ENCODE peak calls at places on chromosomes 13 and 19, in seven cellular contexts. One of them, this sample, is unnamed.

GRCh38 chr13:40982772-40983171 is 36.3 kb downstream of the ELF1 start:
- DNase-seq in neural progenitor cell: no peak
- DNase-seq in left ventricle myocardium inferior: no peak
- DNase-seq in esophagus muscularis mucosa: no peak
- DNase-seq in astrocyte: peak
- DNase-seq in GM12865: peak
- DNase-seq in fibroblast of lung: peak
- DNase-seq in this sample: peak

GRCh38 chr19:10193666-10194499 is 870 bp downstream of the DNMT1 start:
- DNase-seq in GM12865: peak
- DNase-seq in astrocyte: peak
- DNase-seq in fibroblast of lung: peak
- DNase-seq in esophagus muscularis mucosa: no peak
- DNase-seq in left ventricle myocardium inferior: no peak
- DNase-seq in neural progenitor cell: no peak
- DNase-seq in this sample: peak

GRCh38 chr13:100454876-100455275 is 133.7 kb downstream of the GGACT start:
- DNase-seq in esophagus muscularis mucosa: no peak
- DNase-seq in astrocyte: peak
- DNase-seq in left ventricle myocardium inferior: no peak
- DNase-seq in GM12865: no peak
- DNase-seq in neural progenitor cell: no peak
- DNase-seq in fibroblast of lung: peak
- DNase-seq in this sample: no peak

GRCh38 chr19:1905071-1905862 is at the start of the genes ADAT3 and SCAMP4:
- DNase-seq in fibroblast of lung: peak
- DNase-seq in left ventricle myocardium inferior: peak
- DNase-seq in astrocyte: peak
- DNase-seq in esophagus muscularis mucosa: peak
- DNase-seq in neural progenitor cell: peak
- DNase-seq in GM12865: peak
- DNase-seq in this sample: peak

GRCh38 chr13:102901615-102902305 is 55.9 kb downstream of the ERCC5 start:
- DNase-seq in left ventricle myocardium inferior: no peak
- DNase-seq in neural progenitor cell: no peak
- DNase-seq in fibroblast of lung: peak
- DNase-seq in esophagus muscularis mucosa: no peak
- DNase-seq in GM12865: no peak
- DNase-seq in astrocyte: peak
- DNase-seq in this sample: no peak

GRCh38 chr13:93505104-93505952 is 278.7 kb downstream of the GPC6 start:
- DNase-seq in neural progenitor cell: no peak
- DNase-seq in astrocyte: peak
- DNase-seq in esophagus muscularis mucosa: no peak
- DNase-seq in fibroblast of lung: peak
- DNase-seq in GM12865: no peak
- DNase-seq in left ventricle myocardium inferior: no peak
- DNase-seq in this sample: no peak

GRCh38 chr19:45556835-45557234 is 27.8 kb downstream of the OPA3 start:
- DNase-seq in left ventricle myocardium inferior: no peak
- DNase-seq in GM12865: no peak
- DNase-seq in neural progenitor cell: no peak
- DNase-seq in astrocyte: no peak
- DNase-seq in esophagus muscularis mucosa: no peak
- DNase-seq in fibroblast of lung: no peak
- DNase-seq in this sample: no peak

GRCh38 chr13:35144496-35144895 is 202.4 kb downstream of the NBEA start:
- DNase-seq in GM12865: no peak
- DNase-seq in left ventricle myocardium inferior: no peak
- DNase-seq in astrocyte: peak
- DNase-seq in neural progenitor cell: no peak
- DNase-seq in fibroblast of lung: peak
- DNase-seq in esophagus muscularis mucosa: no peak
- DNase-seq in this sample: no peak

GRCh38 chr13:30346159-30346788 is 38.9 kb upstream of the KATNAL1 start:
- DNase-seq in neural progenitor cell: no peak
- DNase-seq in left ventricle myocardium inferior: no peak
- DNase-seq in astrocyte: no peak
- DNase-seq in esophagus muscularis mucosa: no peak
- DNase-seq in fibroblast of lung: no peak
- DNase-seq in GM12865: peak
- DNase-seq in this sample: peak

GRCh38 chr13:113917096-113917495 is 53.2 kb upstream of the GAS6 start:
- DNase-seq in GM12865: no peak
- DNase-seq in esophagus muscularis mucosa: peak
- DNase-seq in astrocyte: no peak
- DNase-seq in neural progenitor cell: no peak
- DNase-seq in fibroblast of lung: no peak
- DNase-seq in left ventricle myocardium inferior: no peak
- DNase-seq in this sample: no peak

GRCh38 chr13:48653074-48654054 is at the start of gene CYSLTR2:
- DNase-seq in esophagus muscularis mucosa: peak
- DNase-seq in astrocyte: peak
- DNase-seq in fibroblast of lung: peak
- DNase-seq in GM12865: peak
- DNase-seq in neural progenitor cell: peak
- DNase-seq in left ventricle myocardium inferior: no peak
- DNase-seq in this sample: no peak

GRCh38 chr19:47239152-47239551 is 8.2 kb upstream of the BBC3 start:
- DNase-seq in fibroblast of lung: peak
- DNase-seq in astrocyte: no peak
- DNase-seq in neural progenitor cell: no peak
- DNase-seq in GM12865: no peak
- DNase-seq in esophagus muscularis mucosa: no peak
- DNase-seq in left ventricle myocardium inferior: no peak
- DNase-seq in this sample: no peak

GRCh38 chr19:10416380-10417257 is 3.7 kb upstream of the PDE4A start:
- DNase-seq in astrocyte: peak
- DNase-seq in left ventricle myocardium inferior: peak
- DNase-seq in fibroblast of lung: peak
- DNase-seq in neural progenitor cell: peak
- DNase-seq in GM12865: peak
- DNase-seq in esophagus muscularis mucosa: no peak
- DNase-seq in this sample: peak

GRCh38 chr13:113554333-113554700 is 30.2 kb upstream of the TFDP1 start:
- DNase-seq in fibroblast of lung: no peak
- DNase-seq in GM12865: no peak
- DNase-seq in astrocyte: no peak
- DNase-seq in esophagus muscularis mucosa: peak
- DNase-seq in left ventricle myocardium inferior: no peak
- DNase-seq in neural progenitor cell: no peak
- DNase-seq in this sample: no peak

GRCh38 chr19:55114566-55115145 is 2.8 kb downstream of the PPP1R12C start:
- DNase-seq in left ventricle myocardium inferior: no peak
- DNase-seq in fibroblast of lung: no peak
- DNase-seq in esophagus muscularis mucosa: no peak
- DNase-seq in astrocyte: no peak
- DNase-seq in neural progenitor cell: no peak
- DNase-seq in GM12865: no peak
- DNase-seq in this sample: no peak

GRCh38 chr13:73776137-73776785 is 357.9 kb downstream of the KLF12 start:
- DNase-seq in left ventricle myocardium inferior: no peak
- DNase-seq in GM12865: no peak
- DNase-seq in neural progenitor cell: no peak
- DNase-seq in fibroblast of lung: no peak
- DNase-seq in esophagus muscularis mucosa: no peak
- DNase-seq in astrocyte: no peak
- DNase-seq in this sample: no peak

GRCh38 chr19:44748426-44749254 is at the start of gene BCL3:
- DNase-seq in esophagus muscularis mucosa: no peak
- DNase-seq in left ventricle myocardium inferior: peak
- DNase-seq in neural progenitor cell: peak
- DNase-seq in astrocyte: no peak
- DNase-seq in fibroblast of lung: no peak
- DNase-seq in GM12865: peak
- DNase-seq in this sample: peak

GRCh38 chr13:48594080-48594815 is 59.5 kb upstream of the CYSLTR2 start:
- DNase-seq in GM12865: peak
- DNase-seq in left ventricle myocardium inferior: no peak
- DNase-seq in fibroblast of lung: no peak
- DNase-seq in astrocyte: no peak
- DNase-seq in neural progenitor cell: peak
- DNase-seq in esophagus muscularis mucosa: peak
- DNase-seq in this sample: no peak

GRCh38 chr13:73676550-73677040 is 457.6 kb downstream of the KLF12 start:
- DNase-seq in fibroblast of lung: no peak
- DNase-seq in GM12865: no peak
- DNase-seq in neural progenitor cell: no peak
- DNase-seq in esophagus muscularis mucosa: no peak
- DNase-seq in astrocyte: no peak
- DNase-seq in left ventricle myocardium inferior: no peak
- DNase-seq in this sample: no peak

GRCh38 chr19:2387367-2388288 is 27.6 kb downstream of the TMPRSS9 start:
- DNase-seq in GM12865: no peak
- DNase-seq in fibroblast of lung: no peak
- DNase-seq in esophagus muscularis mucosa: no peak
- DNase-seq in left ventricle myocardium inferior: no peak
- DNase-seq in astrocyte: no peak
- DNase-seq in neural progenitor cell: no peak
- DNase-seq in this sample: no peak

GRCh38 chr13:28117689-28118377 is 17.5 kb upstream of the FLT3 start:
- DNase-seq in astrocyte: no peak
- DNase-seq in GM12865: no peak
- DNase-seq in neural progenitor cell: no peak
- DNase-seq in fibroblast of lung: no peak
- DNase-seq in left ventricle myocardium inferior: peak
- DNase-seq in esophagus muscularis mucosa: no peak
- DNase-seq in this sample: no peak
- TF ChIP-seq CTCF in astrocyte: no peak
- TF ChIP-seq CTCF in GM12865: no peak
- TF ChIP-seq CTCF in neural progenitor cell: no peak
- TF ChIP-seq CTCF in fibroblast of lung: no peak
- TF ChIP-seq CTCF in left ventricle myocardium inferior: no peak
- TF ChIP-seq CTCF in esophagus muscularis mucosa: no peak
- TF ChIP-seq CTCF in this sample: no peak

DNA sequence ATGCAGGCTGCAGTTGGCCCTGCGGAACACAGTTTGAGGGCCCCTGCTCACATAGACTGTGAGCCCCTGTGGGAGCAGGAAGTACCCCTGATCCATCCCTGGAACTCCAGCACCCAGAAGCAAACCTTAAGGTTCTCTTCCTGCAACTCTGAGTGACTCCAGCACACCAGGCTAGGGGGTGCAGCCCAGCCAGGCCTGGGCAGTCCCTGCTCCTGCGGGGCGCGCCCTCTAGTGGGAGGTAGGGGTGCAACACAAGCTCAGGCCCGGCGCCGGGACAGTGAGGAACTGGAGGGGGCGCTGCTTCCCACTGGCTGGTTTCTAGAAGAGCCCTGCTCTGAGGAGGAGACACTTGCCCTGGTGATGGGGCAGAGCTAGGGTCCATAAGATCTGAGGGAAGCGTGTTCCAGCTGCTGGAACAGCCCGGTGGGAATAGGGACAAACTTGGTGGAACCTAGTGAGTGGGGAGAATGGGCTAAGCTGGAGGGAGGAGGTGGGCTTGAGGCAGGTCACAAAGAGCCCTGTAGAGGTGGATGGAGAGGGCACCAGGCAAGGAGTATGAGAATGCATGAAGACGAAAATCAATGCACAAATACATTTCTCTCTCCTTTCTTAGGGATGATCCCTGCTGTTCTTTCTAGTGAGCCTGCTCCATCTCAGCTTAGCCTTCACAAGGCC is 5.0 kb downstream of the ZSCAN5A start:
- DNase-seq in neural progenitor cell: peak
- DNase-seq in fibroblast of lung: peak
- DNase-seq in left ventricle myocardium inferior: peak
- DNase-seq in astrocyte: no peak
- DNase-seq in GM12865: peak
- DNase-seq in esophagus muscularis mucosa: no peak
- DNase-seq in this sample: peak
- TF ChIP-seq CTCF in neural progenitor cell: peak
- TF ChIP-seq CTCF in fibroblast of lung: peak
- TF ChIP-seq CTCF in left ventricle myocardium inferior: peak
- TF ChIP-seq CTCF in astrocyte: peak
- TF ChIP-seq CTCF in GM12865: peak
- TF ChIP-seq CTCF in esophagus muscularis mucosa: peak
- TF ChIP-seq CTCF in this sample: peak

DNA sequence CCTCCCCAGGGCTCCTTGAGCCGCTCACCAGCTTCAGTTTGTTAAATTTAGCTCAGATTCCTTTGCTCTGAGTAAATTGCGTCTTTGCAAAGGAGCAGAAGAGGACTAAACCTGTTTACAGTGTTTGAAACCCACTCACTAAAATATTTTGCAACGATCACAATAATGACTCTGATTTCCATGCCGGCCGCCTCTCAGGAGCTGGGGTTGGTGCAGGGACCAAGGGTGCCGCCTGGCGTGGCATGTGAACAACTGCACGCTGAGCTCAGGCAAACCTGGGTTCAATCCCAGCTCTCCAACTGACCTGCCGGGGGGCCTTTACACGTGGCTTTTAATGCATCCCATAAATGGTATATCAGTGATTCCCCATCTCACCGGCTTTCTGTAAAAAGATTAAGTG is 68.7 kb upstream of the CACNA1A start:
- DNase-seq in esophagus muscularis mucosa: no peak
- DNase-seq in neural progenitor cell: peak
- DNase-seq in fibroblast of lung: no peak
- DNase-seq in GM12865: no peak
- DNase-seq in left ventricle myocardium inferior: no peak
- DNase-seq in astrocyte: no peak
- DNase-seq in this sample: no peak
- TF ChIP-seq CTCF in esophagus muscularis mucosa: no peak
- TF ChIP-seq CTCF in neural progenitor cell: peak
- TF ChIP-seq CTCF in fibroblast of lung: peak
- TF ChIP-seq CTCF in GM12865: peak
- TF ChIP-seq CTCF in left ventricle myocardium inferior: peak
- TF ChIP-seq CTCF in astrocyte: no peak
- TF ChIP-seq CTCF in this sample: peak

GRCh38 chr19:38441660-38442348 is 8.3 kb downstream of the RYR1 start:
- DNase-seq in astrocyte: no peak
- DNase-seq in GM12865: peak
- DNase-seq in left ventricle myocardium inferior: no peak
- DNase-seq in fibroblast of lung: no peak
- DNase-seq in neural progenitor cell: peak
- DNase-seq in esophagus muscularis mucosa: no peak
- DNase-seq in this sample: peak
- TF ChIP-seq CTCF in astrocyte: no peak
- TF ChIP-seq CTCF in GM12865: peak
- TF ChIP-seq CTCF in left ventricle myocardium inferior: no peak
- TF ChIP-seq CTCF in fibroblast of lung: no peak
- TF ChIP-seq CTCF in neural progenitor cell: peak
- TF ChIP-seq CTCF in esophagus muscularis mucosa: no peak
- TF ChIP-seq CTCF in this sample: peak

GRCh38 chr19:23822735-23823134 is 64.0 kb upstream of the ZNF681 start:
- DNase-seq in astrocyte: no peak
- DNase-seq in esophagus muscularis mucosa: no peak
- DNase-seq in fibroblast of lung: no peak
- DNase-seq in GM12865: no peak
- DNase-seq in neural progenitor cell: no peak
- DNase-seq in left ventricle myocardium inferior: no peak
- DNase-seq in this sample: no peak

GRCh38 chr19:23823952-23824389 is 65.3 kb upstream of the ZNF681 start:
- DNase-seq in esophagus muscularis mucosa: no peak
- DNase-seq in left ventricle myocardium inferior: no peak
- DNase-seq in neural progenitor cell: peak
- DNase-seq in fibroblast of lung: peak
- DNase-seq in astrocyte: no peak
- DNase-seq in GM12865: peak
- DNase-seq in this sample: no peak
- TF ChIP-seq CTCF in esophagus muscularis mucosa: no peak
- TF ChIP-seq CTCF in left ventricle myocardium inferior: peak
- TF ChIP-seq CTCF in neural progenitor cell: peak
- TF ChIP-seq CTCF in fibroblast of lung: no peak
- TF ChIP-seq CTCF in astrocyte: no peak
- TF ChIP-seq CTCF in GM12865: no peak
- TF ChIP-seq CTCF in this sample: peak

This sample was measured in GM10248.